ENCODE peak calls at places on chromosomes 7 and 10, in seven cellular contexts. Y is GM12891, L is suprapubic skin, Q is HCT116, A is HL-60, I is prostate gland, X is GM23338. H is an unnamed sample.

GRCh38 chr7:22728416-22729029 is 1.5 kb downstream of the IL6 start:
- DNase-seq in Y (no peak), L (no peak), Q (peak), A (peak), I (no peak), X (peak), H (no peak)

GRCh38 chr10:13921941-13922340 is 335.2 kb downstream of the PRPF18 start:
- DNase-seq in Y (no peak), L (no peak), Q (no peak), A (no peak), I (no peak), X (no peak), H (no peak)

GRCh38 chr7:100003711-100004661 is 11.4 kb upstream of the ZKSCAN1 start:
- DNase-seq in Y (no peak), L (no peak), Q (no peak), A (no peak), I (peak), X (peak), H (no peak)

GRCh38 chr10:132743925-132744490 is 41.9 kb downstream of the NKX6-2 start:
- DNase-seq in Y (no peak), L (no peak), Q (no peak), A (no peak), I (no peak), X (no peak), H (no peak)

GRCh38 chr7:47461161-47461560 is 120.8 kb downstream of the TNS3 start:
- DNase-seq in Y (no peak), L (no peak), Q (no peak), A (no peak), I (no peak), X (no peak), H (no peak)

GRCh38 chr10:83425306-83425705 is 714.0 kb upstream of the GHITM start:
- DNase-seq in Y (no peak), L (no peak), Q (no peak), A (no peak), I (no peak), X (peak), H (no peak)

GRCh38 chr10:111107023-111107422 is 30.2 kb downstream of the ADRA2A start:
- DNase-seq in Y (no peak), L (no peak), Q (no peak), A (no peak), I (no peak), X (peak), H (no peak)

GRCh38 chr7:114939484-114940097 is 17.7 kb downstream of the MDFIC start:
- DNase-seq in Y (no peak), L (no peak), Q (no peak), A (no peak), I (no peak), X (peak), H (no peak)

GRCh38 chr7:40658731-40659130 is 523.9 kb downstream of the SUGCT start:
- DNase-seq in Y (no peak), L (no peak), Q (no peak), A (no peak), I (no peak), X (no peak), H (no peak)

GRCh38 chr7:74498996-74499834 is 45.5 kb downstream of the GTF2IRD1 start:
- DNase-seq in Y (no peak), L (no peak), Q (no peak), A (no peak), I (no peak), X (no peak), H (no peak)

GRCh38 chr10:133361773-133362441 is 4.1 kb upstream of the FUOM start:
- DNase-seq in Y (no peak), L (peak), Q (no peak), A (no peak), I (no peak), X (no peak), H (no peak)

GRCh38 chr7:31935115-31935514 is 135.1 kb downstream of the PDE1C start:
- DNase-seq in Y (no peak), L (no peak), Q (no peak), A (no peak), I (no peak), X (no peak), H (no peak)

GRCh38 chr7:1597361-1597760 is 27.5 kb upstream of the PSMG3 start:
- DNase-seq in Y (no peak), L (no peak), Q (no peak), A (no peak), I (no peak), X (no peak), H (no peak)

GRCh38 chr10:79038841-79039201 is 29.9 kb upstream of the ZMIZ1 start:
- DNase-seq in Y (no peak), L (peak), Q (no peak), A (no peak), I (no peak), X (peak), H (no peak)

GRCh38 chr10:101018600-101019439 is 12.1 kb downstream of the PDZD7 start:
- DNase-seq in Y (peak), L (peak), Q (peak), A (peak), I (peak), X (peak), H (peak)

GRCh38 chr10:99630439-99630838 is 10.2 kb upstream of the SLC25A28 start:
- DNase-seq in Y (no peak), L (no peak), Q (peak), A (peak), I (peak), X (no peak), H (no peak)

GRCh38 chr10:79149662-79150443 is 81.1 kb downstream of the ZMIZ1 start:
- DNase-seq in Y (peak), L (peak), Q (peak), A (peak), I (no peak), X (no peak), H (peak)

GRCh38 chr7:30934225-30934624 is 22.6 kb downstream of the AQP1 start:
- DNase-seq in Y (no peak), L (no peak), Q (no peak), A (no peak), I (no peak), X (no peak), H (no peak)

GRCh38 chr10:79229081-79229541 is 118.2 kb upstream of the PPIF start:
- DNase-seq in Y (no peak), L (no peak), Q (no peak), A (no peak), I (no peak), X (peak), H (no peak)

GRCh38 chr7:149818536-149818840 is 19.7 kb upstream of the ZNF862 start:
- DNase-seq in Y (no peak), L (no peak), Q (no peak), A (no peak), I (no peak), X (no peak), H (no peak)

GRCh38 chr10:8211631-8212030 is 157.1 kb downstream of the GATA3 start:
- DNase-seq in Y (no peak), L (no peak), Q (no peak), A (no peak), I (no peak), X (no peak), H (no peak)

GRCh38 chr10:119335671-119336353 is 128.4 kb downstream of the GRK5 start:
- DNase-seq in Y (no peak), L (no peak), Q (no peak), A (no peak), I (no peak), X (no peak), H (no peak)

GRCh38 chr7:67251986-67252558 is 255.4 kb downstream of the TYW1 start:
- DNase-seq in Y (no peak), L (no peak), Q (no peak), A (no peak), I (no peak), X (peak), H (no peak)

GRCh38 chr7:107594961-107595737 is 15.1 kb downstream of the BCAP29 start:
- DNase-seq in Y (no peak), L (no peak), Q (no peak), A (no peak), I (no peak), X (no peak), H (no peak)

GRCh38 chr10:21827308-21827707 is 176.2 kb downstream of the DNAJC1 start:
- DNase-seq in Y (no peak), L (no peak), Q (no peak), A (no peak), I (no peak), X (no peak), H (no peak)

DNA sequence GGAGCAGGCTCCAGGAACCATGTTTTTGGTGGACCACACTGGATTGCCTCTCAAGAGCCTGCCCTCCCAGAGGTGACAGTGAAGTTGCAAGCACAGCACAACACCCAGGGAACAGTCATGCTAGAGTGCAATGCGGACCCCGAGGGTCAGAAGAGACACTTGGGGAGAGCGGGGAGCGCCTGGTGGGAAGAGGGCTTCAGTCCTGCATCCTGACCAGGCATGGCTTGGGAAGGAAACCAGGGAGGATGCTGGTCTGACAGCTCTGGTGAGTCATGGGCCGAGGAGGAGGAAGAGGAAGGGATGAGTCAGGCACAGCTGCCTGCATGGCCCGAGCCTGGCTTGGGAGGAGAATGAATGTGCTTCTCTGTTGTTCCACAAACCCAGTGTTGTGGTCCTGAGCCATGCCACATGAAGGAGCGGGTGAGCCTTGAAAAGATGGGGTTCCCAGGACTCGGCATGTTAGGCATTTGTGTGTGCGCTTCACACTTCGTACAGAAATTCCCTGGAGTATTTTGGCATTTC is 29.5 kb upstream of the ANKRD2 start:
- DNase-seq in Y (no peak), L (peak), Q (peak), A (peak), I (peak), X (no peak), H (no peak)
- TF ChIP-seq POLR2AphosphoS5 in Y (no peak), L (no peak), Q (peak), A (peak), I (peak), X (no peak), H (no peak)

GRCh38 chr10:102245101-102245931 is at the start of gene GBF1:
- DNase-seq in Y (peak), L (peak), Q (peak), A (peak), I (peak), X (peak), H (peak)
- TF ChIP-seq POLR2AphosphoS5 in Y (peak), L (peak), Q (peak), A (peak), I (peak), X (peak), H (peak)

GRCh38 chr7:101108330-101108857 is 18.5 kb upstream of the SERPINE1 start:
- DNase-seq in Y (no peak), L (no peak), Q (no peak), A (peak), I (no peak), X (no peak), H (peak)
- TF ChIP-seq POLR2AphosphoS5 in Y (no peak), L (no peak), Q (no peak), A (peak), I (no peak), X (no peak), H (no peak)

GRCh38 chr7:25118048-25118753 is 6.9 kb downstream of the CYCS start:
- DNase-seq in Y (no peak), L (no peak), Q (no peak), A (no peak), I (no peak), X (no peak), H (no peak)
- TF ChIP-seq POLR2AphosphoS5 in Y (peak), L (no peak), Q (no peak), A (peak), I (no peak), X (no peak), H (no peak)

GRCh38 chr7:27533777-27534176 is 128.9 kb downstream of the HIBADH start:
- DNase-seq in Y (no peak), L (no peak), Q (no peak), A (no peak), I (no peak), X (no peak), H (no peak)
- TF ChIP-seq POLR2AphosphoS5 in Y (no peak), L (no peak), Q (no peak), A (no peak), I (no peak), X (no peak), H (no peak)

H was measured in GM12892.